ENCODE peak calls at places on chromosomes 12 and 14, in ten cellular contexts. One of them, this sample, is unnamed.

GRCh38 chr12:124347805-124348658 is 53.1 kb downstream of the RFLNA start:
- DNase-seq in NCI-H2081: no peak
- DNase-seq in left lung: no peak
- DNase-seq in Ammon's horn: no peak
- DNase-seq in mucosa of descending colon: no peak
- DNase-seq in ELR: peak; percentile 29
- DNase-seq in AG20443: peak; percentile 45
- DNase-seq in T-helper 9 cell: peak; percentile 24
- DNase-seq in GM04504: no peak
- DNase-seq in CMK: no peak
- DNase-seq in this sample: no peak

GRCh38 chr14:95496690-95497241 is 19.7 kb downstream of the SYNE3 start:
- DNase-seq in NCI-H2081: no peak
- DNase-seq in left lung: no peak
- DNase-seq in GM04504: no peak
- DNase-seq in CMK: no peak
- DNase-seq in mucosa of descending colon: no peak
- DNase-seq in T-helper 9 cell: no peak
- DNase-seq in AG20443: peak; percentile 39
- DNase-seq in Ammon's horn: no peak
- DNase-seq in ELR: no peak
- DNase-seq in this sample: no peak

GRCh38 chr14:89378119-89378518 is 38.9 kb downstream of the FOXN3 start:
- DNase-seq in mucosa of descending colon: no peak
- DNase-seq in left lung: no peak
- DNase-seq in GM04504: no peak
- DNase-seq in AG20443: peak; percentile 28
- DNase-seq in NCI-H2081: no peak
- DNase-seq in Ammon's horn: no peak
- DNase-seq in T-helper 9 cell: peak; percentile 22
- DNase-seq in CMK: no peak
- DNase-seq in ELR: peak; percentile 50
- DNase-seq in this sample: no peak

GRCh38 chr14:61213116-61213720 is 67.9 kb downstream of the TMEM30B start:
- DNase-seq in mucosa of descending colon: no peak
- DNase-seq in Ammon's horn: no peak
- DNase-seq in AG20443: peak; percentile 72
- DNase-seq in CMK: no peak
- DNase-seq in GM04504: peak; percentile 67
- DNase-seq in T-helper 9 cell: no peak
- DNase-seq in NCI-H2081: no peak
- DNase-seq in ELR: peak; percentile 58
- DNase-seq in left lung: no peak
- DNase-seq in this sample: no peak

GRCh38 chr14:55749201-55749812 is 169.3 kb downstream of the KTN1 start:
- DNase-seq in left lung: no peak
- DNase-seq in GM04504: no peak
- DNase-seq in mucosa of descending colon: no peak
- DNase-seq in NCI-H2081: no peak
- DNase-seq in Ammon's horn: no peak
- DNase-seq in AG20443: no peak
- DNase-seq in CMK: no peak
- DNase-seq in T-helper 9 cell: no peak
- DNase-seq in ELR: no peak
- DNase-seq in this sample: no peak

GRCh38 chr12:78865297-78865955 is 852 bp downstream of the SYT1 start:
- DNase-seq in AG20443: no peak
- DNase-seq in NCI-H2081: peak; percentile 18
- DNase-seq in mucosa of descending colon: no peak
- DNase-seq in ELR: peak; percentile 19
- DNase-seq in GM04504: no peak
- DNase-seq in Ammon's horn: peak; percentile 18
- DNase-seq in left lung: no peak
- DNase-seq in T-helper 9 cell: no peak
- DNase-seq in CMK: no peak
- DNase-seq in this sample: no peak

GRCh38 chr12:65685514-65685913 is 138.8 kb upstream of the HMGA2 start:
- DNase-seq in mucosa of descending colon: no peak
- DNase-seq in CMK: no peak
- DNase-seq in ELR: peak; percentile 73
- DNase-seq in AG20443: peak; percentile 40
- DNase-seq in Ammon's horn: no peak
- DNase-seq in T-helper 9 cell: no peak
- DNase-seq in GM04504: peak; percentile 16
- DNase-seq in NCI-H2081: no peak
- DNase-seq in left lung: no peak
- DNase-seq in this sample: no peak

GRCh38 chr12:108821407-108822397 is 35.7 kb downstream of the SSH1 start:
- DNase-seq in CMK: no peak
- DNase-seq in Ammon's horn: no peak
- DNase-seq in AG20443: no peak
- DNase-seq in NCI-H2081: no peak
- DNase-seq in mucosa of descending colon: no peak
- DNase-seq in left lung: peak; percentile 89
- DNase-seq in ELR: peak; percentile 74
- DNase-seq in T-helper 9 cell: no peak
- DNase-seq in GM04504: no peak
- DNase-seq in this sample: no peak

GRCh38 chr14:38790916-38791315 is 312.1 kb downstream of the SEC23A start:
- DNase-seq in CMK: no peak
- DNase-seq in NCI-H2081: no peak
- DNase-seq in T-helper 9 cell: no peak
- DNase-seq in GM04504: peak; percentile 44
- DNase-seq in Ammon's horn: no peak
- DNase-seq in mucosa of descending colon: no peak
- DNase-seq in left lung: no peak
- DNase-seq in ELR: no peak
- DNase-seq in AG20443: peak; percentile 12
- DNase-seq in this sample: no peak

GRCh38 chr12:9735601-9736000 is 2.7 kb upstream of the CLECL1 start:
- DNase-seq in CMK: no peak
- DNase-seq in T-helper 9 cell: no peak
- DNase-seq in ELR: no peak
- DNase-seq in Ammon's horn: no peak
- DNase-seq in NCI-H2081: no peak
- DNase-seq in mucosa of descending colon: no peak
- DNase-seq in left lung: no peak
- DNase-seq in GM04504: no peak
- DNase-seq in AG20443: no peak
- DNase-seq in this sample: no peak

GRCh38 chr12:102634216-102634615 is 153.9 kb upstream of the IGF1 start:
- DNase-seq in GM04504: peak; percentile 72
- DNase-seq in left lung: no peak
- DNase-seq in ELR: peak; percentile 47
- DNase-seq in mucosa of descending colon: no peak
- DNase-seq in CMK: no peak
- DNase-seq in NCI-H2081: no peak
- DNase-seq in AG20443: peak; percentile 72
- DNase-seq in T-helper 9 cell: no peak
- DNase-seq in Ammon's horn: no peak
- DNase-seq in this sample: no peak

GRCh38 chr12:108277613-108278012 is 61.5 kb downstream of the CMKLR1 start:
- DNase-seq in mucosa of descending colon: no peak
- DNase-seq in AG20443: no peak
- DNase-seq in NCI-H2081: no peak
- DNase-seq in ELR: no peak
- DNase-seq in Ammon's horn: no peak
- DNase-seq in left lung: no peak
- DNase-seq in T-helper 9 cell: no peak
- DNase-seq in CMK: no peak
- DNase-seq in GM04504: no peak
- DNase-seq in this sample: no peak

GRCh38 chr12:124510301-124510970 is 57.0 kb downstream of the NCOR2 start:
- DNase-seq in left lung: no peak
- DNase-seq in CMK: no peak
- DNase-seq in ELR: peak; percentile 13
- DNase-seq in Ammon's horn: peak; percentile 78
- DNase-seq in AG20443: no peak
- DNase-seq in NCI-H2081: no peak
- DNase-seq in T-helper 9 cell: no peak
- DNase-seq in GM04504: no peak
- DNase-seq in mucosa of descending colon: no peak
- DNase-seq in this sample: no peak

GRCh38 chr14:101019974-101020710 is 116.6 kb upstream of the RTL1 start:
- DNase-seq in mucosa of descending colon: no peak
- DNase-seq in Ammon's horn: no peak
- DNase-seq in GM04504: no peak
- DNase-seq in NCI-H2081: no peak
- DNase-seq in left lung: no peak
- DNase-seq in CMK: no peak
- DNase-seq in T-helper 9 cell: no peak
- DNase-seq in ELR: no peak
- DNase-seq in AG20443: no peak
- DNase-seq in this sample: no peak

GRCh38 chr12:54000105-54000773 is at the start of gene HOXC9:
- DNase-seq in Ammon's horn: no peak
- DNase-seq in AG20443: peak; percentile 67
- DNase-seq in ELR: peak; percentile 67
- DNase-seq in left lung: no peak
- DNase-seq in GM04504: no peak
- DNase-seq in T-helper 9 cell: no peak
- DNase-seq in NCI-H2081: no peak
- DNase-seq in CMK: no peak
- DNase-seq in mucosa of descending colon: no peak
- DNase-seq in this sample: no peak

GRCh38 chr14:104789752-104790743 is 5.5 kb downstream of the AKT1 start:
- DNase-seq in ELR: no peak
- DNase-seq in AG20443: no peak
- DNase-seq in NCI-H2081: no peak
- DNase-seq in GM04504: no peak
- DNase-seq in CMK: no peak
- DNase-seq in Ammon's horn: no peak
- DNase-seq in mucosa of descending colon: no peak
- DNase-seq in T-helper 9 cell: no peak
- DNase-seq in left lung: peak; percentile 76
- DNase-seq in this sample: no peak

GRCh38 chr12:42482820-42483533 is 106.6 kb downstream of the PRICKLE1 start:
- DNase-seq in Ammon's horn: peak; percentile 59
- DNase-seq in left lung: peak; percentile 90
- DNase-seq in AG20443: peak; percentile 92
- DNase-seq in mucosa of descending colon: peak; percentile 75
- DNase-seq in CMK: no peak
- DNase-seq in ELR: peak; percentile 71
- DNase-seq in GM04504: no peak
- DNase-seq in NCI-H2081: peak; percentile 65
- DNase-seq in T-helper 9 cell: peak; percentile 25
- DNase-seq in this sample: peak; percentile 76

GRCh38 chr14:100665518-100666032 is 61.1 kb upstream of the DLK1 start:
- DNase-seq in T-helper 9 cell: no peak
- DNase-seq in left lung: no peak
- DNase-seq in ELR: no peak
- DNase-seq in GM04504: no peak
- DNase-seq in mucosa of descending colon: peak; percentile 79
- DNase-seq in Ammon's horn: peak; percentile 57
- DNase-seq in NCI-H2081: no peak
- DNase-seq in CMK: no peak
- DNase-seq in AG20443: no peak
- DNase-seq in this sample: no peak

GRCh38 chr12:29066061-29066588 is 83.0 kb upstream of the FAR2 start:
- DNase-seq in T-helper 9 cell: no peak
- DNase-seq in NCI-H2081: no peak
- DNase-seq in AG20443: peak; percentile 33
- DNase-seq in ELR: peak; percentile 26
- DNase-seq in left lung: no peak
- DNase-seq in GM04504: no peak
- DNase-seq in Ammon's horn: peak; percentile 94
- DNase-seq in CMK: no peak
- DNase-seq in mucosa of descending colon: no peak
- DNase-seq in this sample: no peak

GRCh38 chr14:105602799-105603763 is 76.7 kb downstream of the TMEM121 start:
- DNase-seq in GM04504: no peak
- DNase-seq in T-helper 9 cell: no peak
- DNase-seq in Ammon's horn: peak; percentile 1
- DNase-seq in CMK: no peak
- DNase-seq in ELR: no peak
- DNase-seq in left lung: peak; percentile 59
- DNase-seq in NCI-H2081: no peak
- DNase-seq in AG20443: no peak
- DNase-seq in mucosa of descending colon: no peak
- DNase-seq in this sample: no peak

GRCh38 chr12:12909995-12910391 is 18.6 kb downstream of the GPRC5A start:
- DNase-seq in CMK: no peak
- DNase-seq in Ammon's horn: no peak
- DNase-seq in mucosa of descending colon: no peak
- DNase-seq in GM04504: no peak
- DNase-seq in ELR: no peak
- DNase-seq in AG20443: no peak
- DNase-seq in NCI-H2081: no peak
- DNase-seq in T-helper 9 cell: no peak
- DNase-seq in left lung: no peak
- DNase-seq in this sample: no peak

GRCh38 chr12:57148469-57149308 is 1.3 kb upstream of the LRP1-AS start:
- DNase-seq in AG20443: peak; percentile 69
- DNase-seq in CMK: no peak
- DNase-seq in left lung: no peak
- DNase-seq in T-helper 9 cell: no peak
- DNase-seq in mucosa of descending colon: peak; percentile 71
- DNase-seq in Ammon's horn: peak; percentile 72
- DNase-seq in GM04504: no peak
- DNase-seq in NCI-H2081: no peak
- DNase-seq in ELR: peak; percentile 63
- DNase-seq in this sample: peak; percentile 57

GRCh38 chr12:62709321-62709720 is 225.6 kb downstream of the PPM1H start:
- DNase-seq in mucosa of descending colon: no peak
- DNase-seq in GM04504: no peak
- DNase-seq in CMK: no peak
- DNase-seq in left lung: no peak
- DNase-seq in Ammon's horn: no peak
- DNase-seq in T-helper 9 cell: no peak
- DNase-seq in AG20443: no peak
- DNase-seq in ELR: no peak
- DNase-seq in NCI-H2081: no peak
- DNase-seq in this sample: no peak

GRCh38 chr12:89160716-89161123 is 191.6 kb downstream of the DUSP6 start:
- DNase-seq in CMK: no peak
- DNase-seq in GM04504: peak; percentile 86
- DNase-seq in left lung: peak; percentile 68
- DNase-seq in ELR: peak; percentile 97
- DNase-seq in mucosa of descending colon: peak; percentile 27
- DNase-seq in AG20443: peak; percentile 63
- DNase-seq in NCI-H2081: no peak
- DNase-seq in Ammon's horn: peak; percentile 49
- DNase-seq in T-helper 9 cell: no peak
- DNase-seq in this sample: peak; percentile 54

GRCh38 chr14:53619625-53620324 is 336.9 kb downstream of the BMP4 start:
- DNase-seq in NCI-H2081: no peak
- DNase-seq in AG20443: peak; percentile 78
- DNase-seq in GM04504: peak; percentile 5
- DNase-seq in ELR: peak; percentile 13
- DNase-seq in mucosa of descending colon: no peak
- DNase-seq in T-helper 9 cell: no peak
- DNase-seq in CMK: no peak
- DNase-seq in left lung: no peak
- DNase-seq in Ammon's horn: no peak
- DNase-seq in this sample: no peak

GRCh38 chr14:104600805-104601204 is 3.8 kb downstream of the TMEM179 start:
- DNase-seq in Ammon's horn: no peak
- DNase-seq in mucosa of descending colon: no peak
- DNase-seq in GM04504: no peak
- DNase-seq in AG20443: no peak
- DNase-seq in left lung: peak; percentile 40
- DNase-seq in NCI-H2081: no peak
- DNase-seq in T-helper 9 cell: no peak
- DNase-seq in ELR: no peak
- DNase-seq in CMK: no peak
- DNase-seq in this sample: no peak

GRCh38 chr14:52279405-52279804 is 11.9 kb downstream of the PTGDR start:
- DNase-seq in T-helper 9 cell: no peak
- DNase-seq in CMK: no peak
- DNase-seq in ELR: peak; percentile 47
- DNase-seq in mucosa of descending colon: no peak
- DNase-seq in AG20443: peak; percentile 59
- DNase-seq in Ammon's horn: no peak
- DNase-seq in left lung: no peak
- DNase-seq in NCI-H2081: no peak
- DNase-seq in GM04504: no peak
- DNase-seq in this sample: no peak

GRCh38 chr14:55441286-55441685 is 870 bp upstream of the TBPL2 start:
- DNase-seq in GM04504: no peak
- DNase-seq in NCI-H2081: no peak
- DNase-seq in Ammon's horn: no peak
- DNase-seq in ELR: no peak
- DNase-seq in AG20443: no peak
- DNase-seq in mucosa of descending colon: no peak
- DNase-seq in left lung: no peak
- DNase-seq in CMK: no peak
- DNase-seq in T-helper 9 cell: no peak
- DNase-seq in this sample: no peak

This sample was measured in heart right ventricle.